ENCODE peak calls at places on chromosome 3, in five cellular contexts. I is mesenchymal stem cell, U is lung, P is neuronal stem cell, J is kidney. A is an unnamed sample. For H3K4me1, the result is how much of the 10 kb centered on the place peaks cover.

GRCh38 chr3:150970665-150971327 is 1.7 kb downstream of the CLRN1 start:
- DNase-seq in I (peak), U (no peak), P (no peak), J (no peak), A (peak)

GRCh38 chr3:114333180-114333922 is 39.5 kb downstream of the TIGIT start:
- DNase-seq in I (no peak), U (no peak), P (no peak), J (no peak), A (no peak)

GRCh38 chr3:106121491-106122289 is 252.9 kb upstream of the CBLB start:
- DNase-seq in I (no peak), U (no peak), P (no peak), J (no peak), A (no peak)

GRCh38 chr3:8529738-8530525 is 28.3 kb downstream of the LMCD1 start:
- DNase-seq in I (peak), U (no peak), P (no peak), J (no peak), A (no peak)

GRCh38 chr3:172515130-172515918 is 7.9 kb downstream of the TNFSF10 start:
- DNase-seq in I (peak), U (no peak), P (no peak), J (no peak), A (no peak)

GRCh38 chr3:188860147-188860546 is 311.6 kb upstream of the TPRG1 start:
- DNase-seq in I (peak), U (no peak), P (no peak), J (no peak), A (no peak)

GRCh38 chr3:71247221-71247947 is 336.1 kb downstream of the FOXP1 start:
- DNase-seq in I (no peak), U (no peak), P (no peak), J (no peak), A (no peak)

GRCh38 chr3:88117683-88118082 is 32.1 kb upstream of the C3orf38 start:
- DNase-seq in I (no peak), U (no peak), P (no peak), J (no peak), A (no peak)

GRCh38 chr3:58322793-58323192 is 9.9 kb upstream of the PXK start:
- DNase-seq in I (peak), U (no peak), P (no peak), J (no peak), A (no peak)

GRCh38 chr3:133115178-133115577 is 77.0 kb downstream of the TMEM108 start:
- DNase-seq in I (no peak), U (no peak), P (no peak), J (no peak), A (no peak)

GRCh38 chr3:110293660-110294059 is 778.0 kb upstream of the NECTIN3 start:
- DNase-seq in I (no peak), U (no peak), P (no peak), J (no peak), A (no peak)

GRCh38 chr3:37031115-37031682 is 37.9 kb downstream of the MLH1 start:
- DNase-seq in I (no peak), U (no peak), P (no peak), J (no peak), A (no peak)

GRCh38 chr3:184813357-184813756 is 1.4 kb downstream of the VPS8 start:
- DNase-seq in I (no peak), U (no peak), P (no peak), J (no peak), A (no peak)

GRCh38 chr3:194137314-194138097 is 1.6 kb downstream of the HES1 start:
- DNase-seq in I (peak), U (peak), P (peak), J (peak), A (peak)
- H3K4me1 ChIP-seq in I (under half), U (under half), P (under half), J (under half), A (half or more)

DNA sequence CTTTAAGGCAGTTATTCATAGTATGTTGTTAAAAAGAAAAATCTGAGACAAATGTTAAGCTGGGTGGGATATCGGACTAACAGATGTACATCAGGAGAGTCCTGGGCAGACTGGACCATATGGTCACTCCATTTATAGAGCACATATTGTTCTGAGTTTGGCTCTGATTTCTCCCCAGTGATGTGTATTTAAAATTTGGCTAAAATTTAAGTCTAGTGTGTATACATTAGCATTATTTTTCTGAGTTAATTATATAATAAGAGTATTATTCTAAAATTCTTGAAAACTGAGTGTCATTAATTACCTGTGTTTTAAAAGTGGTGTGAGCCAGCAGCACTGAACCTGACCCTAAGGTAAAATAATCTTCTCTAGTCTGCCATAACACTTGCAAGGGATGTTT is 6.1 kb downstream of the GMPS start:
- DNase-seq in I (no peak), U (no peak), P (no peak), J (no peak), A (no peak)
- H3K27ac ChIP-seq in I (no peak), U (no peak), P (no peak), J (no peak), A (no peak)

DNA sequence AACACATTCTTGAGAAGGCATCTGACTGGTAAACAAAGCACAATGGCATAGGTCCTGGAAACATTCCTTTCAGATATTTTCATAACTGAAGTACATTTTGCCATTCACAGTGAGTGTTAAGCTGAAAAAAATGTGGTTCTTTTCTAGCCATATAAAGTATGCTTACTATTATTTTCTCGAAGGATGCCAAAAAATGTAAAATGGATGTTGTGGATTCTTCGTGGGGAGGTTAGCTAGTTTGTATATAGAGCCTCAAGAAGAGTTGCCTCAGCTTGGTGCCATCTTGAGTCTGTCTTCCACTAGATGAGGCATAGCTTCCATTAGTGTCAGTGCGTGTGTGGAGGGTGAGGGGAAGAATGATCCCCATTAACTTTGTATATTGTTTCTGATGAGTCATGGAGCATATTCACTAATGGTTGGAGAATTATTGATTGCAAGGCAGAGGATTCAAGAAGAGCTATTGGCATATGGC is 4.1 kb downstream of the MBNL1 start:
- DNase-seq in I (peak), U (no peak), P (no peak), J (no peak), A (peak)
- H3K4me3 ChIP-seq in I (peak), U (no peak), P (no peak), J (no peak), A (no peak)

DNA sequence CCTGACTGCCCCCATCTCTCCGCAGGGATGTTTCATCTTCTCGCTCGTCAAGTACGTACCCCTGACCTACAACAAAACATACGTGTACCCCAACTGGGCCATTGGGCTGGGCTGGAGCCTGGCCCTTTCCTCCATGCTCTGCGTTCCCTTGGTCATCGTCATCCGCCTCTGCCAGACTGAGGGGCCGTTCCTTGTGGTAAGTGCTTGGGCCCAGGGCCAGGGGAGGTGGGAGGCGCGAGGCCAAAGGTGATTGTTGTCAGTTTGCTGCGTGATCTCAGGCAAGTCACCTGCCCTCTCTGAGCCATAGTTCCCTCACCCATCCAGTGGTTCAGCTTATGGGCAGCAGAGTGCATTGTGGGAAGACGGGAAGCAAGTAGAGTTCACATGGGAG is 58.5 kb downstream of the GRIP2 start:
- DNase-seq in I (no peak), U (no peak), P (no peak), J (peak), A (no peak)
- H3K4me1 ChIP-seq in I (under half), U (under half), P (under half), J (under half), A (under half)

GRCh38 chr3:32913790-32914446 is 37.5 kb upstream of the CCR4 start:
- DNase-seq in I (no peak), U (peak), P (no peak), J (no peak), A (no peak)
- H3K27ac ChIP-seq in I (no peak), U (no peak), P (no peak), J (no peak), A (no peak)

GRCh38 chr3:35645189-35645588 is 5.9 kb downstream of the ARPP21 start:
- DNase-seq in I (no peak), U (no peak), P (no peak), J (no peak), A (no peak)

GRCh38 chr3:35643391-35643790 is 4.1 kb downstream of the ARPP21 start:
- DNase-seq in I (no peak), U (no peak), P (no peak), J (no peak), A (no peak)

GRCh38 chr3:35641920-35642532 is 2.7 kb downstream of the ARPP21 start:
- DNase-seq in I (no peak), U (no peak), P (no peak), J (no peak), A (no peak)

GRCh38 chr3:35640736-35641135 is 1.4 kb downstream of the ARPP21 start:
- DNase-seq in I (no peak), U (no peak), P (no peak), J (no peak), A (no peak)

DNA sequence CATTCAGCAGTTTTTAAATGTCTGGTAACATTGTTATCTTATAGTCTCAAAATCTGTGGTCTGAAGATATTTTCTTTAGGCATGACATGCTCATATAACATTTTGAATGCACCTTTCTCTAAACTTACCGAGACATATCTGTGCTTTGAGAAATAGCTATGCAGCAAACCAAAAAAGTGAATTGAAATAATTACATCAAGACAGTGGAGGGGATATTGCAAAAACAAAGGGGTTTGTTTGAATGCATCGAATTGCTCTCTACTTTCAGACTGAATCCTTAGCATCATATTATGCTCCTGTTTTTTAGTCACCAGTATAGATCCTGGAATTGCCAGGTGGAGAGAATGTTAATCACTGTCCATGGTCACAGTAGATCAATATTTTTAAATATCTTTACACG is 5.1 kb downstream of the ARPP21 start:
- DNase-seq in I (no peak), U (no peak), P (no peak), J (no peak), A (no peak)
- H3K4me3 ChIP-seq in I (no peak), U (no peak), P (no peak), J (no peak), A (no peak)